ENCODE peak calls at places on chromosomes 11 and 22, in nine cellular contexts. K is HCT116, B is HAP-1, C is esophagus muscularis mucosa, N is astrocyte, U is mesenchymal stem cell, R is heart left ventricle, M is PC-9, F is GM23248. G is an unnamed sample.

GRCh38 chr11:108797578-108798100 is 132.8 kb downstream of the DDX10 start:
- DNase-seq in F (no peak), N (no peak), C (no peak), B (no peak), K (no peak), M (no peak), R (no peak), U (no peak), G (no peak)

GRCh38 chr22:49827307-49827852 is 293 bp downstream of the BRD1 start:
- DNase-seq in R (no peak), K (no peak), U (peak; percentile 29), B (no peak), N (no peak), M (no peak), C (no peak), F (peak; percentile 69), G (no peak)

GRCh38 chr11:111001986-111002616 is 243.4 kb upstream of the POU2AF2 start:
- DNase-seq in C (peak; percentile 78), K (no peak), F (peak; percentile 96), M (no peak), N (peak; percentile 88), R (no peak), U (peak; percentile 78), B (no peak), G (no peak)

GRCh38 chr11:37948258-37948657 is 1350.2 kb upstream of the RAG2 start:
- DNase-seq in K (no peak), F (no peak), R (no peak), C (no peak), N (no peak), M (no peak), U (no peak), B (no peak), G (no peak)

GRCh38 chr11:65492637-65493366 is 6.0 kb upstream of the MALAT1 start:
- DNase-seq in N (peak; percentile 81), K (no peak), R (peak; percentile 94), U (peak; percentile 95), M (peak; percentile 58), C (no peak), F (peak; percentile 95), B (no peak), G (no peak)

GRCh38 chr11:9280655-9281301 is 15.6 kb upstream of the DENND5A start:
- DNase-seq in F (no peak), K (no peak), R (no peak), M (no peak), U (peak; percentile 79), C (no peak), B (no peak), N (peak; percentile 78), G (peak; percentile 35)

GRCh38 chr11:123681007-123681406 is 26.6 kb upstream of the SCN3B start:
- DNase-seq in R (no peak), N (no peak), F (no peak), C (no peak), M (no peak), B (no peak), K (no peak), U (no peak), G (no peak)

GRCh38 chr11:75160328-75160757 is 9.4 kb downstream of the SLCO2B1 start:
- DNase-seq in N (no peak), U (no peak), B (no peak), C (no peak), K (no peak), M (no peak), F (no peak), R (no peak), G (no peak)

GRCh38 chr22:16987822-16988221 is 20.2 kb downstream of the GAB4 start:
- DNase-seq in U (no peak), B (no peak), N (no peak), K (no peak), R (no peak), F (no peak), C (no peak), M (no peak), G (no peak)

GRCh38 chr22:19819209-19819910 is 35.3 kb downstream of the GNB1L start:
- DNase-seq in B (no peak), C (no peak), K (no peak), F (no peak), R (no peak), N (no peak), M (no peak), U (no peak), G (peak; percentile 6)

GRCh38 chr11:61141601-61142028 is 19.6 kb downstream of the VPS37C start:
- DNase-seq in F (no peak), C (no peak), U (no peak), K (no peak), N (no peak), M (no peak), R (no peak), B (no peak), G (peak; percentile 75)

GRCh38 chr11:2649848-2650247 is 49.9 kb downstream of the KCNQ1OT1 start:
- DNase-seq in C (no peak), K (no peak), B (no peak), U (no peak), M (no peak), F (no peak), N (no peak), R (no peak), G (no peak)

GRCh38 chr11:2647953-2648352 is 51.8 kb downstream of the KCNQ1OT1 start:
- DNase-seq in U (no peak), R (no peak), N (no peak), F (no peak), B (no peak), M (no peak), C (no peak), K (no peak), G (no peak)

GRCh38 chr11:2650343-2650867 is 49.4 kb downstream of the KCNQ1OT1 start:
- DNase-seq in U (no peak), F (no peak), B (no peak), R (no peak), N (no peak), M (no peak), C (no peak), K (no peak), G (no peak)

GRCh38 chr11:2651054-2651617 is 48.7 kb downstream of the KCNQ1OT1 start:
- DNase-seq in R (no peak), K (no peak), B (no peak), N (no peak), C (no peak), M (no peak), F (no peak), U (no peak), G (no peak)

GRCh38 chr11:2649400-2649799 is 50.4 kb downstream of the KCNQ1OT1 start:
- DNase-seq in B (no peak), F (no peak), M (no peak), K (no peak), C (no peak), R (no peak), N (no peak), U (no peak), G (no peak)
- H3K9me3 ChIP-seq in B (no peaks in the 10 kb centered on the region), F (peaks cover 4% of the 10 kb centered on the region), M (peaks cover 60% of the 10 kb centered on the region), K (peaks cover 13% of the 10 kb centered on the region), C (peaks cover 97% of the 10 kb centered on the region), R (peaks cover 17% of the 10 kb centered on the region), N (peaks cover 57% of the 10 kb centered on the region), U (peaks cover 100% of the 10 kb centered on the region), G (no peaks in the 10 kb centered on the region)

GRCh38 chr11:33691051-33691864 is 9.4 kb downstream of the C11orf91 start:
- DNase-seq in B (no peak), M (peak; percentile 97), N (no peak), U (no peak), C (no peak), R (no peak), F (peak; percentile 40), K (peak; percentile 59), G (no peak)
- H3K4me1 ChIP-seq in B (peaks cover 25% of the 10 kb centered on the region), M (peaks cover 83% of the 10 kb centered on the region), N (peaks cover 64% of the 10 kb centered on the region), U (peaks cover 35% of the 10 kb centered on the region), C (peaks cover 55% of the 10 kb centered on the region), R (peaks cover 60% of the 10 kb centered on the region), F (peaks cover 58% of the 10 kb centered on the region), K (peaks cover 80% of the 10 kb centered on the region), G (peaks cover 69% of the 10 kb centered on the region)

DNA sequence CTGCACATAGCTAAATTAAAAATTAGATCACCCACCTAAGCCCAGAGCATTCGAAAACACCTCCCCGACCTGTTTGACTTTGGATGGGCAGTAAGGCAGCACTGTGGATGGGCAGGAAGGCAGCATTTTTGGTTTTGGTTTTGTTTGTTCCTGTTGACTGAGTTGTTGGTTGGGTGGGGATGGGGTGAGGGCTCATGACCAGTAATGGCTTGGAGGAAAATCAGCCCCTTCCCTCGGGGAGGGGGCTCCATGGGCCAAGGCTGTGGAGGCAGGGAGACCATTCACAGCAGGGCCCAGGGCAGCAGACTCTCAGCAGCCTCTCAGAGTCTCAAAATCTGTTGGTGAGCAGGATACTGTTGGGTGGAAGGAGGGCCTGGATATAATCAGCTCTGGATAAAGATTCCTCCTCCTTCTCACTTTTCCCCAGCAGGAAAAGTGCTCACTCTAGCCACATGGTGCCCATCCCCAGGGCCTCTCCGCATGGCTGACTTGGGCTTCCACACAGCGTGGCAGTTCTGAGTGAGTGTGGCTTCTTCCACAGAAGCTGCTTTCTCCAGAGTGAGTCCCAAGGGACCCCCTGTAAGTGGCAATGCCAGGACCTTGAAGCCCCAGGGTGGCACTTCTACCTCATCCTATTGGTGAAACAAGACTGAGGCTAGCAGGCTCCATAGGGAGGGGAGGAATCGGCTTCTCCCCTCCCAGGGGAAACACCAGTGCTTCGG is 1491.2 kb downstream of the BRD1 start:
- DNase-seq in R (no peak), M (no peak), K (no peak), B (no peak), F (no peak), N (no peak), C (no peak), U (no peak), G (no peak)
- H3K9me3 ChIP-seq in R (no peaks in the 10 kb centered on the region), M (no peaks in the 10 kb centered on the region), K (no peaks in the 10 kb centered on the region), B (no peaks in the 10 kb centered on the region), F (no peaks in the 10 kb centered on the region), N (peaks cover 13% of the 10 kb centered on the region), C (no peaks in the 10 kb centered on the region), U (no peaks in the 10 kb centered on the region), G (no peaks in the 10 kb centered on the region)

GRCh38 chr11:114200785-114201184 is 95.4 kb upstream of the NNMT start:
- DNase-seq in U (no peak), N (no peak), B (no peak), R (no peak), K (no peak), M (no peak), F (no peak), C (no peak), G (no peak)

GRCh38 chr11:114199051-114199450 is 97.1 kb upstream of the NNMT start:
- DNase-seq in F (no peak), K (no peak), R (no peak), M (no peak), C (no peak), B (no peak), U (no peak), N (no peak), G (no peak)

GRCh38 chr11:114200351-114200750 is 95.8 kb upstream of the NNMT start:
- DNase-seq in B (no peak), K (no peak), M (no peak), U (no peak), R (no peak), C (no peak), N (no peak), F (no peak), G (no peak)

GRCh38 chr11:114202011-114202609 is 94.1 kb upstream of the NNMT start:
- DNase-seq in R (no peak), C (no peak), M (no peak), U (no peak), N (no peak), K (no peak), F (no peak), B (no peak), G (no peak)

DNA sequence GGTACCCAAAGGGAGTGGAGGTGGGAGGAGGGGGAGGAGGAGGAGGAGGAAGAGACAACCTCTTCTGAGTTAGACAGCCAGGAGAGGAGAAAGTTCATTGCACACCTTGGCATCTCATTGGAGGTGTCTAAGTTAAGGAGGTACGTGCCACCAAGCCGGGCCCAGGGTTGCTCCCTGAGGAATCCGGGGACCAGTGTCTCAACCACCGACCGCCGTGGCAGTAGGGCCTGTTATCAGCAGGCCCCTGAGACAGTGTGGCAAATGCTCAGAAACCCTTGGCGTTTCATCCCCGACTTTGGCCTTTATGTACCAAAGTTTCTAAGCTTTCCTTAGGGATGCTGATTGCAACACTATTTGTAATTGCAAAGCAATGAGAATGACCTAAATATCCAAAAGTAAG is 95.0 kb upstream of the NNMT start:
- DNase-seq in C (no peak), N (no peak), K (no peak), F (no peak), M (no peak), R (no peak), B (no peak), U (no peak), G (no peak)
- H3K4me1 ChIP-seq in C (peaks cover 84% of the 10 kb centered on the region), N (peaks cover 8% of the 10 kb centered on the region), K (no peaks in the 10 kb centered on the region), F (peaks cover 13% of the 10 kb centered on the region), M (no peaks in the 10 kb centered on the region), R (peaks cover 60% of the 10 kb centered on the region), B (peaks cover 8% of the 10 kb centered on the region), U (peaks cover 1% of the 10 kb centered on the region), G (peaks cover 33% of the 10 kb centered on the region)

G was measured in body of pancreas.